ENCODE peak calls at places on chromosomes 13 and 19, in seven cellular contexts. I is heart left ventricle; E is fibroblast of lung; F is effector memory CD4-positive, alpha-beta T cell; K is HCT116; V is spleen; O is kidney. D is an unnamed sample. For H3K9me3 and H3K4me1, the result is how much of the 10 kb centered on the place peaks cover.

GRCh38 chr19:37966211-37967072 is 59.4 kb downstream of the SIPA1L3 start:
- DNase-seq in I (no peak), E (peak), F (no peak), K (no peak), V (no peak), O (no peak), D (no peak)

GRCh38 chr19:4454952-4455738 is 2.4 kb downstream of the UBXN6 start:
- DNase-seq in I (no peak), E (peak), F (no peak), K (no peak), V (no peak), O (no peak), D (no peak)

GRCh38 chr19:37654118-37654517 is 1.1 kb downstream of the ZFP30 start:
- DNase-seq in I (no peak), E (peak), F (no peak), K (no peak), V (no peak), O (no peak), D (no peak)

GRCh38 chr13:106649495-106649894 is 81.6 kb upstream of the ARGLU1 start:
- DNase-seq in I (no peak), E (peak), F (no peak), K (no peak), V (no peak), O (peak), D (no peak)

GRCh38 chr13:104114111-104114510 is 1047.9 kb upstream of the SLC10A2 start:
- DNase-seq in I (no peak), E (no peak), F (no peak), K (no peak), V (no peak), O (no peak), D (no peak)

GRCh38 chr19:39870171-39870971 is 24.2 kb upstream of the FBL start:
- DNase-seq in I (peak), E (no peak), F (no peak), K (no peak), V (no peak), O (no peak), D (no peak)

GRCh38 chr13:114105351-114106225 is 26.8 kb downstream of the RASA3 start:
- DNase-seq in I (peak), E (no peak), F (no peak), K (no peak), V (peak), O (peak), D (no peak)

GRCh38 chr19:10112895-10113591 is 1.6 kb downstream of the P2RY11 start:
- DNase-seq in I (peak), E (peak), F (peak), K (no peak), V (peak), O (peak), D (peak)

GRCh38 chr19:47157455-47158321 is 27.1 kb downstream of the SAE1 start:
- DNase-seq in I (peak), E (peak), F (peak), K (no peak), V (peak), O (no peak), D (peak)

GRCh38 chr19:50422397-50423278 is 3.9 kb downstream of the SPIB start:
- DNase-seq in I (no peak), E (no peak), F (no peak), K (no peak), V (no peak), O (no peak), D (no peak)

GRCh38 chr13:37648604-37649003 is 50.0 kb upstream of the POSTN start:
- DNase-seq in I (no peak), E (peak), F (no peak), K (no peak), V (no peak), O (no peak), D (no peak)

GRCh38 chr13:47397739-47398138 is 500.9 kb upstream of the HTR2A start:
- DNase-seq in I (no peak), E (peak), F (no peak), K (no peak), V (no peak), O (no peak), D (no peak)

GRCh38 chr19:42143341-42144234 is 11.3 kb upstream of the POU2F2 start:
- DNase-seq in I (no peak), E (peak), F (no peak), K (no peak), V (no peak), O (no peak), D (peak)

GRCh38 chr19:33684550-33685303 is 63.0 kb downstream of the CHST8 start:
- DNase-seq in I (peak), E (no peak), F (no peak), K (no peak), V (peak), O (peak), D (no peak)

GRCh38 chr13:51666316-51666715 is 82.1 kb downstream of the WDFY2 start:
- DNase-seq in I (no peak), E (no peak), F (no peak), K (no peak), V (no peak), O (no peak), D (no peak)

GRCh38 chr19:31340059-31341025 is 8.9 kb downstream of the TSHZ3 start:
- DNase-seq in I (no peak), E (peak), F (peak), K (no peak), V (no peak), O (no peak), D (peak)

GRCh38 chr13:86933676-86934075 is 737.5 kb upstream of the SLITRK5 start:
- DNase-seq in I (no peak), E (no peak), F (no peak), K (no peak), V (no peak), O (no peak), D (no peak)

GRCh38 chr19:30551271-30551670 is 179.1 kb downstream of the ZNF536 start:
- DNase-seq in I (no peak), E (no peak), F (no peak), K (no peak), V (no peak), O (no peak), D (no peak)

GRCh38 chr19:53868892-53869804 is 1.5 kb downstream of the MYADM start:
- DNase-seq in I (peak), E (peak), F (peak), K (peak), V (peak), O (peak), D (no peak)

GRCh38 chr13:83880275-83881027 is 1.8 kb downstream of the SLITRK1 start:
- DNase-seq in I (no peak), E (no peak), F (no peak), K (no peak), V (no peak), O (no peak), D (no peak)

GRCh38 chr19:36524617-36525016 is 3.5 kb downstream of the ZNF260 start:
- DNase-seq in I (no peak), E (no peak), F (no peak), K (no peak), V (no peak), O (no peak), D (no peak)
- H3K9me3 ChIP-seq in I (half or more), E (under half), F (under half), K (under half), V (half or more), O (under half), D (under half)

GRCh38 chr19:19566306-19566705 is 28.2 kb downstream of the CILP2 start:
- DNase-seq in I (no peak), E (peak), F (no peak), K (no peak), V (no peak), O (no peak), D (no peak)
- H3K4me1 ChIP-seq in I (under half), E (under half), F (under half), K (under half), V (under half), O (under half), D (under half)

GRCh38 chr19:51915324-51915867 is 10.6 kb upstream of the ZNF649 start:
- DNase-seq in I (no peak), E (no peak), F (no peak), K (no peak), V (no peak), O (no peak), D (no peak)
- H3K9me3 ChIP-seq in I (half or more), E (under half), F (under half), K (under half), V (half or more), O (half or more), D (half or more)

GRCh38 chr13:105579821-105580707 is 955.4 kb downstream of the EFNB2 start:
- DNase-seq in I (no peak), E (no peak), F (no peak), K (no peak), V (no peak), O (no peak), D (no peak)
- H3K4me1 ChIP-seq in I (under half), E (under half), F (under half), K (under half), V (under half), O (under half), D (under half)

GRCh38 chr19:57755031-57755430 is 8.4 kb downstream of the ZNF776 start:
- DNase-seq in I (no peak), E (no peak), F (no peak), K (no peak), V (no peak), O (no peak), D (no peak)
- H3K9me3 ChIP-seq in I (half or more), E (under half), F (half or more), K (under half), V (half or more), O (under half), D (under half)

GRCh38 chr13:111252449-111253124 is 67.9 kb upstream of the TEX29 start:
- DNase-seq in I (no peak), E (peak), F (no peak), K (no peak), V (no peak), O (no peak), D (no peak)
- H3K4me1 ChIP-seq in I (under half), E (under half), F (under half), K (under half), V (under half), O (under half), D (under half)

DNA sequence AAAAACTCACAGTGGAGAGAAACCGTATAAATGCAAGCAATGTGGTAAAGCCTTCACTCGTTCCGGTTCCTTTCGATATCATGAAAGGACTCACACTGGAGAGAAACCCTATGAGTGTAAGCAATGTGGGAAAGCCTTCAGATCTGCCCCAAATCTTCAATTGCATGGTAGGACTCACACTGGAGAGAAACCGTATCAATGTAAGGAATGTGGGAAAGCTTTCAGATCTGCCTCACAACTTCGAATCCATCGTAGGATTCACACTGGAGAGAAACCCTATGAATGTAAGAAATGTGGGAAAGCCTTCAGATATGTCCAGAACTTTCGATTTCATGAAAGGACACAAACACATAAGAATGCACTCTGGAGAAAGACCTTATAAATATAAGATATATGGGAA is 19.4 kb upstream of the ZNF69 start:
- DNase-seq in I (no peak), E (no peak), F (no peak), K (no peak), V (no peak), O (no peak), D (no peak)
- H3K9me3 ChIP-seq in I (half or more), E (under half), F (under half), K (under half), V (half or more), O (under half), D (half or more)

GRCh38 chr19:43910884-43911283 is 24.2 kb downstream of the ZNF45 start:
- DNase-seq in I (no peak), E (no peak), F (no peak), K (no peak), V (no peak), O (no peak), D (no peak)

GRCh38 chr19:43914051-43914450 is 21.0 kb downstream of the ZNF45 start:
- DNase-seq in I (no peak), E (no peak), F (no peak), K (no peak), V (no peak), O (no peak), D (no peak)

GRCh38 chr19:43908659-43909058 is 26.4 kb downstream of the ZNF45 start:
- DNase-seq in I (no peak), E (no peak), F (no peak), K (no peak), V (no peak), O (no peak), D (no peak)

DNA sequence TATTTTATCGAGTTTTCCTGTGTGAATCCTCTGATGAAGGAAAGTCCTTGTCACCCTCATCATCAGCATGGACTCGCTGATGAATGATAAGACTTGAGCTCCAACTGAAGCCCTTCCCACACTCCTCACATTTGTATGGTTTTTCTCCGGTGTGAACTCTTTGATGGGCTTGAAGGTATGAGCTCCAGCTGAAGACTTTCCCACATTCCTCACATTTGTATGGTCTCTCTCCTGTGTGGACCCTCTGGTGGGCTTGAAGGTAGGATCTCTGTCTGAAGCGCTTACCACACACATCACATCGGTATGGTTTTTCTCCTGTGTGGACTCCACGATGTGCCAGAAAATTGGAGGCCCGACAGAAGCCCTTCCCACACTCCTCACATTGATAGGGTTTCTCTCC is 21.7 kb downstream of the ZNF45 start:
- DNase-seq in I (no peak), E (no peak), F (no peak), K (no peak), V (no peak), O (no peak), D (no peak)
- H3K4me1 ChIP-seq in I (under half), E (under half), F (under half), K (under half), V (under half), O (under half), D (under half)

DNA sequence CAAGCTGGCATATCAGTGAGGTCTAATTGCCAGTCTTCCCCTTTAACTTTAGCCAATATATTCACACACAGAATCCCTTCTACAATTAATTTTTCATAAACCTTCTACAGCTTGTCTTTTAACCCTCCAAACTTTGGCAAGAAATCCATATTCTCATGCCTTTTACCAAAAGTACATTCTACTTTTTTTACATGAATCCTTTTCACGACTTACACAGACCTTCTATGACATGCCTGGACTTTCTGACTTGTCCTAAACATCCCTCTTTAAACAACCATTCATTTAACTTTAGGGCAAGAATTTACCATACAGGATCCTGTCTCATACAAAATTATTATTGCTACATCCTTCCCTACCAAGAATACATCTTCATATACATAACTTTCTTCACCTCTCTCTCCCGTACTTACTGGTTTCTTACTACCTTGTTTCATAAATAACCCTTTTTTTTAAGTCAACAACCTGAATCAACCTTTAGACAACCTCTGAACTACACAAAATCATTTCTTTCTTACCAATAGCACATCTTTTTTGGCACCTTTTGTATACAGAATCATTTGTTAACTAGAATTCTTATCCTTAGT is 23.5 kb downstream of the ZNF544 start:
- DNase-seq in I (no peak), E (peak), F (no peak), K (no peak), V (no peak), O (no peak), D (no peak)
- H3K9me3 ChIP-seq in I (half or more), E (under half), F (half or more), K (under half), V (half or more), O (half or more), D (half or more)

GRCh38 chr19:11499327-11499726 is 6.3 kb downstream of the ZNF653 start:
- DNase-seq in I (no peak), E (no peak), F (no peak), K (no peak), V (no peak), O (no peak), D (no peak)
- H3K4me1 ChIP-seq in I (under half), E (under half), F (under half), K (under half), V (under half), O (under half), D (under half)